ENCODE peak calls at places on chromosomes 12 and 14, in four cellular contexts. One of them, this sample, is unnamed.

GRCh38 chr14:69149461-69150244 is 3.3 kb downstream of the DCAF5 start:
- DNase-seq in 8988T: no peak
- DNase-seq in activated CD8-positive, alpha-beta T cell treated with anti-CD3 and anti-CD28 coated beads for 36 hours: no peak
- DNase-seq in CD8-positive, alpha-beta memory T cell: no peak
- DNase-seq in this sample: no peak

GRCh38 chr14:43956741-43957140 is 550.3 kb downstream of the FSCB start:
- DNase-seq in 8988T: no peak
- DNase-seq in activated CD8-positive, alpha-beta T cell treated with anti-CD3 and anti-CD28 coated beads for 36 hours: no peak
- DNase-seq in CD8-positive, alpha-beta memory T cell: no peak
- DNase-seq in this sample: no peak

GRCh38 chr14:100610511-100611217 is 23.4 kb upstream of the BEGAIN start:
- DNase-seq in activated CD8-positive, alpha-beta T cell treated with anti-CD3 and anti-CD28 coated beads for 36 hours: no peak
- DNase-seq in CD8-positive, alpha-beta memory T cell: no peak
- DNase-seq in 8988T: no peak
- DNase-seq in this sample: no peak

GRCh38 chr12:62771828-62772227 is 163.1 kb downstream of the PPM1H start:
- DNase-seq in 8988T: no peak
- DNase-seq in activated CD8-positive, alpha-beta T cell treated with anti-CD3 and anti-CD28 coated beads for 36 hours: no peak
- DNase-seq in CD8-positive, alpha-beta memory T cell: no peak
- DNase-seq in this sample: no peak

GRCh38 chr12:3377056-3377455 is 113.9 kb upstream of the PRMT8 start:
- DNase-seq in CD8-positive, alpha-beta memory T cell: no peak
- DNase-seq in 8988T: no peak
- DNase-seq in activated CD8-positive, alpha-beta T cell treated with anti-CD3 and anti-CD28 coated beads for 36 hours: no peak
- DNase-seq in this sample: no peak

GRCh38 chr14:103818870-103819269 is 28.5 kb downstream of the PPP1R13B start:
- DNase-seq in CD8-positive, alpha-beta memory T cell: no peak
- DNase-seq in activated CD8-positive, alpha-beta T cell treated with anti-CD3 and anti-CD28 coated beads for 36 hours: no peak
- DNase-seq in 8988T: no peak
- DNase-seq in this sample: no peak

GRCh38 chr14:39291739-39292138 is 58.0 kb downstream of the MIA2 start:
- DNase-seq in 8988T: no peak
- DNase-seq in CD8-positive, alpha-beta memory T cell: no peak
- DNase-seq in activated CD8-positive, alpha-beta T cell treated with anti-CD3 and anti-CD28 coated beads for 36 hours: no peak
- DNase-seq in this sample: no peak

GRCh38 chr14:105480807-105481801 is 5.6 kb upstream of the CRIP1 start:
- DNase-seq in activated CD8-positive, alpha-beta T cell treated with anti-CD3 and anti-CD28 coated beads for 36 hours: peak
- DNase-seq in 8988T: peak
- DNase-seq in CD8-positive, alpha-beta memory T cell: peak
- DNase-seq in this sample: peak

GRCh38 chr14:88323520-88324199 is 591 bp upstream of the KCNK10 start:
- DNase-seq in CD8-positive, alpha-beta memory T cell: no peak
- DNase-seq in 8988T: peak
- DNase-seq in activated CD8-positive, alpha-beta T cell treated with anti-CD3 and anti-CD28 coated beads for 36 hours: peak
- DNase-seq in this sample: peak

GRCh38 chr12:49706351-49707126 is 666 bp downstream of the FMNL3 start:
- DNase-seq in CD8-positive, alpha-beta memory T cell: no peak
- DNase-seq in 8988T: peak
- DNase-seq in activated CD8-positive, alpha-beta T cell treated with anti-CD3 and anti-CD28 coated beads for 36 hours: peak
- DNase-seq in this sample: no peak

GRCh38 chr14:103905861-103906456 is 22.3 kb upstream of the TDRD9 start:
- DNase-seq in CD8-positive, alpha-beta memory T cell: no peak
- DNase-seq in activated CD8-positive, alpha-beta T cell treated with anti-CD3 and anti-CD28 coated beads for 36 hours: peak
- DNase-seq in 8988T: no peak
- DNase-seq in this sample: no peak

GRCh38 chr12:117093431-117093830 is 5.8 kb downstream of the TESC start:
- DNase-seq in CD8-positive, alpha-beta memory T cell: no peak
- DNase-seq in activated CD8-positive, alpha-beta T cell treated with anti-CD3 and anti-CD28 coated beads for 36 hours: no peak
- DNase-seq in 8988T: no peak
- DNase-seq in this sample: no peak

GRCh38 chr14:52279405-52279804 is 11.9 kb downstream of the PTGDR start:
- DNase-seq in 8988T: no peak
- DNase-seq in CD8-positive, alpha-beta memory T cell: no peak
- DNase-seq in activated CD8-positive, alpha-beta T cell treated with anti-CD3 and anti-CD28 coated beads for 36 hours: no peak
- DNase-seq in this sample: no peak

GRCh38 chr12:72273851-72274284 is 1.7 kb downstream of the TRHDE start:
- DNase-seq in activated CD8-positive, alpha-beta T cell treated with anti-CD3 and anti-CD28 coated beads for 36 hours: no peak
- DNase-seq in CD8-positive, alpha-beta memory T cell: no peak
- DNase-seq in 8988T: no peak
- DNase-seq in this sample: no peak

GRCh38 chr14:64720190-64720589 is 16.0 kb downstream of the PLEKHG3 start:
- DNase-seq in 8988T: no peak
- DNase-seq in CD8-positive, alpha-beta memory T cell: no peak
- DNase-seq in activated CD8-positive, alpha-beta T cell treated with anti-CD3 and anti-CD28 coated beads for 36 hours: no peak
- DNase-seq in this sample: peak

GRCh38 chr12:53578783-53579182 is 47.4 kb downstream of the ATF7 start:
- DNase-seq in 8988T: no peak
- DNase-seq in CD8-positive, alpha-beta memory T cell: no peak
- DNase-seq in activated CD8-positive, alpha-beta T cell treated with anti-CD3 and anti-CD28 coated beads for 36 hours: no peak
- DNase-seq in this sample: no peak

GRCh38 chr12:91226-91625 is 24.7 kb downstream of the IQSEC3 start:
- DNase-seq in 8988T: no peak
- DNase-seq in activated CD8-positive, alpha-beta T cell treated with anti-CD3 and anti-CD28 coated beads for 36 hours: no peak
- DNase-seq in CD8-positive, alpha-beta memory T cell: no peak
- DNase-seq in this sample: no peak

GRCh38 chr12:109775172-109775881 is 57.9 kb downstream of the TRPV4 start:
- DNase-seq in 8988T: peak
- DNase-seq in CD8-positive, alpha-beta memory T cell: peak
- DNase-seq in activated CD8-positive, alpha-beta T cell treated with anti-CD3 and anti-CD28 coated beads for 36 hours: peak
- DNase-seq in this sample: peak

GRCh38 chr14:84401631-84402030 is 1128.3 kb upstream of the FLRT2 start:
- DNase-seq in activated CD8-positive, alpha-beta T cell treated with anti-CD3 and anti-CD28 coated beads for 36 hours: no peak
- DNase-seq in 8988T: no peak
- DNase-seq in CD8-positive, alpha-beta memory T cell: no peak
- DNase-seq in this sample: no peak

GRCh38 chr14:70886421-70887206 is 20.6 kb upstream of the PCNX1 start:
- DNase-seq in 8988T: no peak
- DNase-seq in CD8-positive, alpha-beta memory T cell: peak
- DNase-seq in activated CD8-positive, alpha-beta T cell treated with anti-CD3 and anti-CD28 coated beads for 36 hours: peak
- DNase-seq in this sample: no peak